ENCODE peak calls at places on chromosomes 11 and 22, in five cellular contexts. B is H1, S is GM12878, O is HepG2, Z is K562. U is an unnamed sample.

GRCh38 chr22:38745676-38746460 is 9.9 kb downstream of the SUN2 start:
- DNase-seq in B (no peak), S (no peak), O (no peak), Z (no peak), U (no peak)

GRCh38 chr22:49077036-49077393 is 750.7 kb downstream of the BRD1 start:
- DNase-seq in B (no peak), S (no peak), O (no peak), Z (no peak), U (no peak)

GRCh38 chr11:8810331-8811301 is 100.4 kb upstream of the AKIP1 start:
- DNase-seq in B (peak; percentile 82), S (no peak), O (peak; percentile 63), Z (peak; percentile 53), U (no peak)

GRCh38 chr22:47628477-47629272 is 866.2 kb downstream of the TBC1D22A start:
- DNase-seq in B (no peak), S (no peak), O (no peak), Z (no peak), U (no peak)

GRCh38 chr22:43007519-43008102 is 7.3 kb downstream of the PACSIN2 start:
- DNase-seq in B (no peak), S (no peak), O (peak; percentile 65), Z (peak; percentile 88), U (no peak)

GRCh38 chr11:130785376-130786110 is 130.7 kb downstream of the SNX19 start:
- DNase-seq in B (no peak), S (no peak), O (no peak), Z (peak; percentile 11), U (no peak)

GRCh38 chr22:21098099-21098671 is 52.4 kb downstream of the LRRC74B start:
- DNase-seq in B (no peak), S (no peak), O (no peak), Z (no peak), U (peak; percentile 35)

GRCh38 chr11:133082851-133083488 is 449.3 kb downstream of the OPCML start:
- DNase-seq in B (peak; percentile 95), S (no peak), O (peak; percentile 12), Z (peak; percentile 68), U (no peak)

GRCh38 chr11:126748097-126748756 is 252.3 kb downstream of the KIRREL3 start:
- DNase-seq in B (no peak), S (no peak), O (no peak), Z (no peak), U (no peak)

GRCh38 chr22:39319284-39320170 is at the start of gene RPL3:
- DNase-seq in B (peak; percentile 99), S (peak; percentile 97), O (peak; percentile 98), Z (peak; percentile 90), U (peak; percentile 99)

GRCh38 chr11:77619576-77620198 is 17.9 kb downstream of the CLNS1A start:
- DNase-seq in B (no peak), S (peak; percentile 28), O (peak; percentile 50), Z (no peak), U (peak; percentile 44)

GRCh38 chr11:11149671-11150459 is 203.2 kb downstream of the CSNK2A3 start:
- DNase-seq in B (no peak), S (no peak), O (no peak), Z (no peak), U (no peak)

GRCh38 chr11:62804310-62805043 is 763 bp downstream of the NXF1 start:
- DNase-seq in B (no peak), S (no peak), O (no peak), Z (no peak), U (no peak)

GRCh38 chr11:67230406-67230805 is 35.9 kb upstream of the GRK2 start:
- DNase-seq in B (no peak), S (no peak), O (no peak), Z (no peak), U (no peak)

GRCh38 chr11:134004406-134005197 is 47.8 kb upstream of the IGSF9B start:
- DNase-seq in B (no peak), S (no peak), O (no peak), Z (no peak), U (no peak)

GRCh38 chr22:35212996-35213395 is 44.3 kb upstream of the HMGXB4 start:
- DNase-seq in B (no peak), S (no peak), O (no peak), Z (no peak), U (no peak)

GRCh38 chr22:33544707-33545106 is 375.6 kb downstream of the LARGE1 start:
- DNase-seq in B (no peak), S (no peak), O (no peak), Z (no peak), U (no peak)

GRCh38 chr22:23137905-23138520 is 3.8 kb downstream of the RSPH14 start:
- DNase-seq in B (no peak), S (peak; percentile 86), O (no peak), Z (peak; percentile 71), U (no peak)

GRCh38 chr11:2269601-2270321 is 627 bp downstream of the ASCL2 start:
- DNase-seq in B (peak; percentile 76), S (no peak), O (no peak), Z (peak; percentile 43), U (no peak)

GRCh38 chr11:130999992-131000770 is 83.9 kb upstream of the SNX19 start:
- DNase-seq in B (no peak), S (no peak), O (peak; percentile 75), Z (no peak), U (peak; percentile 19)

GRCh38 chr22:26172389-26172990 is 3.2 kb downstream of the SEZ6L start:
- DNase-seq in B (peak; percentile 72), S (no peak), O (peak; percentile 53), Z (peak; percentile 39), U (peak; percentile 24)
- TF ChIP-seq SRF in B (no peak), S (no peak), O (no peak), Z (no peak), U (no peak)

GRCh38 chr11:1074244-1075221 is at the start of gene MUC2:
- DNase-seq in B (peak; percentile 45), S (no peak), O (no peak), Z (no peak), U (no peak)
- TF ChIP-seq JUND in B (no peak), S (no peak), O (no peak), Z (no peak), U (no peak)

DNA sequence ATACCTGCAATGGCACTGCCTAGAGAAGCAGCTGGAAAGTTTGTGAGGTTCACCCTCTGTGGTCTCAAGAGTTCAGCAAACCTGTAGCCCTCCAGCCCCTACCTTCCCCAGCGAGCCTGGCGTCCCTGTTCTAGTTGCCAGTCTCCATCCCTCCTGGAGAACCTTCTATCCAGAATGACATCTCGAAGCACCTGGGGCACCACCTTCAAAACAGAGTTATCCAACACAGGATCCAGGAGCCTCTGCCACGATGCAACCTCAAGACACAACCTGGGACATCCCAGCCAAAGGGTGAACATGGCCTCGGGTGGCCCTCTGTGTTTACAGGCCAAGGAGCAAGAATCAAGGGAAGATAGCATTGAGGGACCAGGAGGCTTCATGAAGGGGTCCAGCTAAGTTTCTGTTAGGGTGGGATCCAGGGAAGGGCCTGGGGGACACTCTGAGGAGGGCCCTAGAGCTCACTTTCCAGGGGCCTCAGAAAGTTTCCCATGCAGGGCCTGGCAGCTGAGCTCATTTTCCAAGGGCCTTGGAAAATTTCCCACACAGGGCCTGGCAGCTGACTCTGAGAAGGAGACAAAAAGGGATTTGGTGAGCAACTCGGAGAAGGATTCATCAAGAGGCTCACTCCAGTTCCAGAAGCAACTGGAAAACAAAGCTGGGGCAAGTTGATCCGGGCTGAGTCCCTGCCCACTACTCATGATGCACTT is 36.9 kb upstream of the SYT13 start:
- DNase-seq in B (peak; percentile 11), S (no peak), O (no peak), Z (no peak), U (no peak)
- TF ChIP-seq SP1 in B (no peak), S (no peak), O (no peak), Z (no peak), U (no peak)

GRCh38 chr22:17941501-17942406 is 82.6 kb downstream of the MICAL3 start:
- DNase-seq in B (no peak), S (no peak), O (no peak), Z (peak; percentile 56), U (no peak)

GRCh38 chr22:17939579-17939978 is 84.8 kb downstream of the MICAL3 start:
- DNase-seq in B (no peak), S (no peak), O (no peak), Z (no peak), U (no peak)

GRCh38 chr22:17942721-17943120 is 81.6 kb downstream of the MICAL3 start:
- DNase-seq in B (no peak), S (no peak), O (no peak), Z (no peak), U (no peak)

GRCh38 chr22:17939011-17939410 is 85.3 kb downstream of the MICAL3 start:
- DNase-seq in B (no peak), S (no peak), O (no peak), Z (no peak), U (no peak)

DNA sequence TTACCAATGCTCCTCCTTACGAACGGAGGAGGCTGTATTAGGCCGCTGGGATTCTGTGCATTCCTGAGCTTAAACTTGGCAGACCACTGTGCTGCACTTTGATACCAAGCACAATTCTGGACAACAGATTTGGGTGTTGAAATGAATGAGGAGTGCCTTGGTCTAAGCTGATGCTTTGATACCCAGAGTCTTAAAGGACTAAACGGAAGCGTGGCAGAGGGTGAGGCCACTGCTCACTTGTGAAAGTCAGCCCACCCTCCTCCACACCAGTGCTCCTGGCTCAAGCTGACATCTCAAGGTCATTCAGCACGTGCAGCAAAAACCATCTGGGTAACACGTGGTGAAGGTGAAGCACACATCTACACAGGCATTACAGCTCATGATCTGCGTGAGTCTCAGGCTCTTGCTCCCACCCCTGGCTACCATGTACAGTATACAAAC is 85.9 kb downstream of the MICAL3 start:
- DNase-seq in B (no peak), S (no peak), O (peak; percentile 44), Z (no peak), U (no peak)
- TF ChIP-seq SRF in B (no peak), S (no peak), O (no peak), Z (no peak), U (no peak)

GRCh38 chr22:46124383-46125144 is 25.8 kb upstream of the PPARA start:
- DNase-seq in B (no peak), S (no peak), O (no peak), Z (no peak), U (no peak)

GRCh38 chr22:46125311-46125710 is 25.0 kb upstream of the PPARA start:
- DNase-seq in B (no peak), S (no peak), O (no peak), Z (no peak), U (no peak)

GRCh38 chr22:46122511-46122971 is 27.8 kb upstream of the PPARA start:
- DNase-seq in B (peak; percentile 90), S (no peak), O (peak; percentile 37), Z (peak; percentile 86), U (peak; percentile 8)

GRCh38 chr22:46122980-46123693 is 27.2 kb upstream of the PPARA start:
- DNase-seq in B (no peak), S (no peak), O (no peak), Z (no peak), U (no peak)

DNA sequence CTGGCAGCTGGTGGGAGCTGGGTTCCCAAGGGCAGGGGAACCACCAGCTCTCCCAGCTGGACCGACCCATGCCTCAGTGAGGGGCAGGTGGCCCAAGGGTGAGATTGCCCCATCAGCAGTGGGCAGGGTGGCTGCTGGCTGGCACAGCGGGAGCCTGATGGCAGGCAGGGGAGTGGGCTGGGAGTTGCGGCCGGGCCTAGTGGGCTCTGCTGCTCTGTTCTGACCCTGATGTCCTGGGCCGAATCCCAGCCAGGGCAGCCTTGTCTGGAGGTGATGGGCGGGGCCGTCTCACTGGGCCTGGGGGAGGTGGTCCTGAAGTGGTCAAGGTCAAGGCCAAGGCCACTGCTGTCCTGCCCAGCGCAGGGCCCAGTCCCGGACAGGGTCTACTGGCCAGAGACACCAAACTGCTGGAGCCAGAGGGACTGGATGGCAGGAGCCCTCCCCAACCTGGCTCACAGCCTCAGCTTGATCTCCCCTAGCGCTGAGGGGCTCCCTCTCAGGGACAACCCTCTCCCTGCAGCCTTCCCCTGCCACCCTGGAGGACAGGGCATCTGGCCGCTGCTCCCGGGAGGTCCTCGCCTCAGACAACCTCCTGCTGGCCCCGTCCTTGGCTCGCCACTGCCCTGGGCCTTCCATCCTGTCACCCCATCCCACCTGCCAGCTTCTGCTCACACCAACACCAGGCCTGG is 26.5 kb upstream of the PPARA start:
- DNase-seq in B (no peak), S (no peak), O (no peak), Z (no peak), U (no peak)
- TF ChIP-seq JUND in B (no peak), S (no peak), O (no peak), Z (no peak), U (no peak)

U was measured in HCT116.